ENCODE peak calls at places on chromosome 2, in five cellular contexts. B, C, F, H and O are unnamed samples.

GRCh38 chr2:43323810-43324588 is 97.6 kb upstream of the ZFP36L2 start:
- DNase-seq in H (no peak), C (no peak), B (peak), F (no peak), O (no peak)

GRCh38 chr2:3620834-3621233 is 25.9 kb downstream of the COLEC11 start:
- DNase-seq in C (no peak), F (no peak), H (no peak), B (no peak), O (no peak)

GRCh38 chr2:45813003-45813601 is 161.6 kb downstream of the PRKCE start:
- DNase-seq in C (peak), B (no peak), H (peak), F (no peak), O (peak)

GRCh38 chr2:219537657-219538487 is 5.7 kb downstream of the CHPF start:
- DNase-seq in H (no peak), F (no peak), C (peak), B (no peak), O (peak)

GRCh38 chr2:216880509-216881184 is 20.8 kb upstream of the TNP1 start:
- DNase-seq in C (no peak), F (no peak), B (no peak), H (no peak), O (no peak)

GRCh38 chr2:207786956-207787516 is 17.3 kb upstream of the FZD5 start:
- DNase-seq in H (no peak), B (no peak), C (no peak), F (no peak), O (no peak)

GRCh38 chr2:101387151-101387807 is at the start of gene CREG2:
- DNase-seq in H (peak), C (peak), F (peak), B (peak), O (peak)

GRCh38 chr2:136362676-136363390 is 244.9 kb upstream of the CXCR4 start:
- DNase-seq in F (no peak), H (no peak), C (no peak), B (no peak), O (no peak)

GRCh38 chr2:85503611-85504433 is 35.1 kb upstream of the MAT2A start:
- DNase-seq in C (no peak), B (peak), H (no peak), F (no peak), O (no peak)

GRCh38 chr2:2757764-2758163 is 426.7 kb upstream of the MYT1L start:
- DNase-seq in F (no peak), H (no peak), B (no peak), C (no peak), O (no peak)

GRCh38 chr2:10124538-10125045 is 2.1 kb downstream of the RRM2 start:
- DNase-seq in F (peak), B (peak), H (peak), C (no peak), O (peak)

GRCh38 chr2:201440182-201440581 is 11.1 kb downstream of the TRAK2 start:
- DNase-seq in H (no peak), B (no peak), F (no peak), C (no peak), O (no peak)

GRCh38 chr2:144943986-144944385 is 424.1 kb upstream of the ZEB2 start:
- DNase-seq in B (peak), F (no peak), C (no peak), H (no peak), O (peak)

GRCh38 chr2:36530178-36530982 is 67.6 kb downstream of the FEZ2 start:
- DNase-seq in B (peak), F (no peak), C (no peak), H (no peak), O (no peak)

GRCh38 chr2:124261456-124261855 is 236.4 kb downstream of the CNTNAP5 start:
- DNase-seq in C (no peak), B (no peak), H (no peak), F (no peak), O (no peak)

GRCh38 chr2:238141541-238142318 is 3.3 kb downstream of the KLHL30 start:
- DNase-seq in B (peak), H (no peak), F (no peak), C (no peak), O (no peak)

GRCh38 chr2:236819275-236820002 is 249.8 kb downstream of the ACKR3 start:
- DNase-seq in F (no peak), H (no peak), B (no peak), C (no peak), O (no peak)

GRCh38 chr2:85409719-85410583 is at the start of gene CAPG:
- DNase-seq in F (peak), C (no peak), B (peak), H (no peak), O (no peak)

GRCh38 chr2:197576631-197577030 is 60.8 kb downstream of the MOB4 start:
- DNase-seq in H (no peak), F (no peak), C (no peak), B (peak), O (no peak)

GRCh38 chr2:193824474-193824873 is 1629.7 kb upstream of the TMEFF2 start:
- DNase-seq in H (no peak), F (no peak), C (no peak), B (peak), O (peak)

GRCh38 chr2:181077128-181077709 is 96.8 kb downstream of the UBE2E3 start:
- DNase-seq in C (no peak), H (peak), F (peak), B (peak), O (peak)

GRCh38 chr2:42895134-42895795 is 102.9 kb upstream of the HAAO start:
- DNase-seq in F (no peak), B (no peak), C (no peak), H (no peak), O (no peak)

GRCh38 chr2:157056200-157056676 is 201.3 kb upstream of the GALNT5 start:
- DNase-seq in B (peak), F (no peak), H (no peak), C (no peak), O (peak)

GRCh38 chr2:172011814-172012580 is 12.2 kb downstream of the METAP1D start:
- DNase-seq in F (peak), B (no peak), H (no peak), C (peak), O (no peak)

GRCh38 chr2:21395366-21395765 is 271.6 kb downstream of the TDRD15 start:
- DNase-seq in C (no peak), F (no peak), B (no peak), H (no peak), O (peak)

GRCh38 chr2:239498981-239499633 is 98.3 kb upstream of the HDAC4 start:
- DNase-seq in F (no peak), H (no peak), B (peak), C (no peak), O (no peak)

GRCh38 chr2:95007822-95008221 is 17.7 kb upstream of the MAL start:
- DNase-seq in C (peak), B (no peak), F (no peak), H (no peak), O (no peak)

GRCh38 chr2:240237609-240238151 is 97.2 kb upstream of the OTOS start:
- DNase-seq in C (no peak), F (no peak), B (peak), H (no peak), O (no peak)

GRCh38 chr2:166458682-166459081 is 35.4 kb downstream of the SCN7A start:
- DNase-seq in C (no peak), B (no peak), H (no peak), F (no peak), O (no peak)